ENCODE peak calls at places on chromosome 19, in ten cellular contexts. S, T, A, I, D, H, V, X, O and U are unnamed samples. For H3K27me3, the result is how much of the 10 kb centered on the place peaks cover.

GRCh38 chr19:8487137-8487851 is 15.1 kb downstream of the PRAM1 start:
- DNase-seq in H (no peak), D (no peak), A (no peak), T (no peak), X (no peak), I (no peak), V (no peak), S (peak), O (no peak), U (no peak)

GRCh38 chr19:19405919-19406877 is 723 bp downstream of the GATAD2A start:
- DNase-seq in T (peak), O (peak), S (no peak), H (peak), X (peak), D (peak), A (peak), I (peak), V (peak), U (no peak)

GRCh38 chr19:48751835-48752510 is 468 bp downstream of the FUT1 start:
- DNase-seq in D (no peak), X (no peak), S (no peak), H (no peak), T (no peak), A (no peak), V (no peak), I (no peak), O (peak), U (no peak)

GRCh38 chr19:49635530-49636229 is 4.3 kb downstream of the RRAS start:
- DNase-seq in I (no peak), H (no peak), A (no peak), V (peak), S (no peak), O (no peak), X (no peak), T (no peak), D (no peak), U (no peak)

GRCh38 chr19:33194527-33194883 is 375 bp downstream of the LRP3 start:
- DNase-seq in X (no peak), S (no peak), V (no peak), D (no peak), H (no peak), A (no peak), I (no peak), O (no peak), T (peak), U (no peak)

GRCh38 chr19:36140289-36141038 is 598 bp downstream of the CAPNS1 start:
- DNase-seq in H (peak), O (peak), D (no peak), T (no peak), I (peak), V (peak), S (peak), A (peak), X (peak), U (no peak)

GRCh38 chr19:35063940-35064818 is 22.7 kb downstream of the HPN start:
- DNase-seq in I (no peak), S (no peak), X (no peak), D (no peak), V (peak), H (peak), O (peak), A (no peak), T (no peak), U (peak)

GRCh38 chr19:45439569-45440258 is 16.0 kb upstream of the ERCC1 start:
- DNase-seq in D (peak), I (peak), S (peak), X (peak), H (no peak), A (no peak), O (peak), V (peak), T (peak), U (no peak)

GRCh38 chr19:32416749-32417469 is 11.3 kb downstream of the DPY19L3 start:
- DNase-seq in X (no peak), I (no peak), V (peak), H (no peak), O (no peak), D (no peak), T (no peak), A (no peak), S (no peak), U (no peak)

GRCh38 chr19:17327068-17327653 is 7.5 kb downstream of the ANO8 start:
- DNase-seq in T (peak), V (no peak), A (no peak), O (no peak), D (no peak), X (no peak), H (no peak), S (no peak), I (no peak), U (no peak)

GRCh38 chr19:29629836-29630534 is 23.9 kb downstream of the POP4 start:
- DNase-seq in V (no peak), X (no peak), I (no peak), H (no peak), S (no peak), A (no peak), D (no peak), O (peak), T (no peak), U (no peak)

GRCh38 chr19:7550987-7551761 is 15.7 kb downstream of the PNPLA6 start:
- DNase-seq in S (peak), O (peak), V (peak), A (peak), T (peak), X (peak), D (peak), H (no peak), I (peak), U (peak)

GRCh38 chr19:13966684-13967128 is 14.4 kb downstream of the DCAF15 start:
- DNase-seq in H (no peak), I (no peak), O (no peak), D (no peak), X (no peak), A (no peak), T (peak), S (no peak), V (no peak), U (no peak)

GRCh38 chr19:8615813-8616596 is 5.5 kb upstream of the ADAMTS10 start:
- DNase-seq in I (peak), X (peak), H (no peak), O (peak), T (no peak), D (peak), S (no peak), V (peak), A (peak), U (no peak)

GRCh38 chr19:1119475-1120217 is 15.9 kb downstream of the GPX4 start:
- DNase-seq in S (no peak), X (no peak), V (no peak), H (no peak), T (peak), I (no peak), O (no peak), A (no peak), D (no peak), U (no peak)

GRCh38 chr19:35963514-35963913 is 27.3 kb downstream of the LRFN3 start:
- DNase-seq in X (peak), D (peak), H (no peak), V (peak), T (no peak), O (peak), S (no peak), A (peak), I (peak), U (peak)

GRCh38 chr19:17872251-17873001 is 681 bp downstream of the SLC5A5 start:
- DNase-seq in H (no peak), A (no peak), O (no peak), X (no peak), T (peak), V (no peak), S (no peak), D (no peak), I (no peak), U (no peak)

GRCh38 chr19:3383121-3383722 is 16.8 kb downstream of the NFIC start:
- DNase-seq in S (peak), I (no peak), V (no peak), O (no peak), H (no peak), A (no peak), D (no peak), X (peak), T (no peak), U (no peak)

GRCh38 chr19:3389876-3390361 is 23.5 kb downstream of the NFIC start:
- DNase-seq in O (no peak), D (no peak), T (no peak), H (no peak), S (peak), A (no peak), X (peak), V (peak), I (peak), U (no peak)

GRCh38 chr19:3389446-3389778 is 23.0 kb downstream of the NFIC start:
- DNase-seq in H (no peak), V (no peak), X (no peak), I (no peak), A (no peak), T (no peak), D (no peak), O (no peak), S (no peak), U (no peak)

GRCh38 chr19:3387645-3388589 is 21.5 kb downstream of the NFIC start:
- DNase-seq in A (no peak), X (peak), D (no peak), V (peak), T (peak), O (no peak), S (peak), I (peak), H (no peak), U (no peak)

DNA sequence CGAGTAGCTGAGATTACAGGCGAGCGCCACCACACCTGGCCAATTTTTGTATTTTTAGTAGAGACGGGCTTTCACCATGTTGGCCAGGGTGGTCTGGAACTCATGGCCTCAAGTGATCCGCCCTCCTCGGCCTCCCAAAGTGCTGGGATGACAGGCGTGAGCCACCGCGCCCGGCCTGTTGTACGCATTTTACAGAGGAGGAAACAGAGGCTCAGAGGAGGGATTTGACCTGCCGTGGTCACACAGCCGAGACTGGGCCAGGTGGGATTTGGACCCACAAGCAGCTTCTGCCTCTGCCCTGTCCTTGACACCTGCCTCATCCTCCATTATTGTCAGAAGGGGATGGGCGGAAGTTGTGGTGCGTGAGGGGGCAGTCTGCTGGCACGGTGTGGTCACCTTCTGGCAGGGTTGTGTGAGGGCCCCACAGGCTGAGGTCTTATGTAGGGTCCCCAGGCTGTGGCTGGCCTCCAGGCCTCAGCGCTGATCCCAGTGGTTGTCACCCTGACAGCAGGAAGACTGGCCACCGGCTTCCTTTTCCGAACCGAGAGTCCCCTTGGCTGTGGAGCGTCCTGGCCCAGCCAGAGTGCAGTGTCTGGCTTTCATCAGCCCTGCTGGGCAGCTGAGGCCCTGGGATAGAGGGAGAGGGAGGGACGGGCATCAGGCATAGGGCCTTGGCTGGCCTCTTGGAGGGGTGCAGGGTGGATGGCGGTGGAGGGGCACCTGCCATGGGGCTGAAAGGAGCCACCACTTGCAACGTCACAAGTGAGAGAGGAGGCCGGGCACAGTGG is 20.3 kb downstream of the NFIC start:
- DNase-seq in V (no peak), O (no peak), A (no peak), X (peak), S (peak), D (no peak), T (peak), H (no peak), I (no peak), U (no peak)
- H3K4me3 ChIP-seq in V (no peak), O (no peak), A (peak), X (no peak), S (peak), D (no peak), T (no peak), H (no peak), I (no peak), U (no peak)

GRCh38 chr19:31070126-31070525 is 279.1 kb downstream of the TSHZ3 start:
- DNase-seq in X (no peak), S (no peak), T (no peak), O (no peak), D (no peak), I (no peak), V (peak), H (no peak), A (no peak), U (no peak)
- H3K27me3 ChIP-seq in X (under half), S (under half), T (under half), O (under half), D (under half), I (under half), V (under half), H (half or more), A (under half), U (under half)

GRCh38 chr19:39065928-39066327 is 18.2 kb upstream of the ACP7 start:
- DNase-seq in S (no peak), T (no peak), X (no peak), H (no peak), D (no peak), I (no peak), O (no peak), V (no peak), A (no peak), U (no peak)
- H3K4me3 ChIP-seq in S (no peak), T (no peak), X (no peak), H (no peak), D (no peak), I (no peak), O (no peak), V (no peak), A (no peak), U (no peak)

DNA sequence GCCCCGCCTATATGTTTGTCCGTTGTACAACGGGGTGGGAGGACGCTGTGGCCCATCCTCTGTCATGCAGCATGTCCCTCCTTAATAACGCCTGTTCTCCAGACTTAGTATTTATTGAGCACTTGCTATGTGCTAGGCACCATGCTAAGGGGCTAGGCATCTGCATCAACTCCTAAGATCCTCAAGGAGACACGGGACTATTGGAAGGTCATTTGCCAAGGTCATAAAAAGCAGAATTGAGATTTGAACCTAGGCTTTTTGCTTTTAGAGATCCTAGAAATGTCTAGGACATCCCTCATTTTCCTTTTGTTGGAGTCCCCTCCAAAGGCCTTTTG is 1.8 kb upstream of the MAST1 start:
- DNase-seq in A (no peak), V (no peak), X (no peak), I (no peak), O (no peak), T (no peak), H (no peak), S (no peak), D (no peak), U (no peak)
- H3K27me3 ChIP-seq in A (under half), V (half or more), X (half or more), I (under half), O (under half), T (under half), H (under half), S (half or more), D (under half), U (half or more)

DNA sequence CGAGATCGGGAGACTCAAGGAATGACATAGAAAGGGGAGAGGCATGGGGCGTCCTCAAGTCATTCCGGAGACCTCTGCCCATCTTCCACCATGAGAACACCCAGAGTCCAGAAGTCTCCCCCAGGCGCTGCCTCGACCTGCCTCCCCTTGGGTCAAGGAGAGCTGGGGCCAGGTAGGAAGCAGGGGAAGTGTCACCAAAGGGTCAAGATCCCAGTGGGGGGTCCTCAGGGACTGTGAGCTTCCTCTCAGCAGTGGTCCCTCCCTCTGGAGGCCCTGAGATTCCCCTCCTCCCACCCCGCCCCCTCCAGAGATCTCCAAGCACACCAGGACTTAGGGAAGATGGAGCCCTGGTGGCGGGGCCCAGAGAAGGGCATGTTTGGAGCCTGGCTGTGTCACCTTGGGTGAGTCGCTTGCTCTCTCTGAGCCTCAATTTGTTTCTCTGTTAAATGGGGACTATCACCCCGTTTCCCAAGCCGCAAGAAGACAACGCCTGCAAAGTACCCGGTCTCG is 919 bp downstream of the DACT3 start:
- DNase-seq in V (no peak), O (no peak), D (peak), X (no peak), H (no peak), I (peak), A (peak), S (no peak), T (no peak), U (no peak)
- H3K4me3 ChIP-seq in V (peak), O (peak), D (peak), X (peak), H (no peak), I (no peak), A (peak), S (peak), T (peak), U (peak)

GRCh38 chr19:38483016-38483630 is 49.6 kb downstream of the RYR1 start:
- DNase-seq in X (no peak), D (no peak), H (no peak), S (no peak), I (no peak), V (no peak), A (no peak), O (no peak), T (peak), U (no peak)

GRCh38 chr19:38478273-38478971 is 44.9 kb downstream of the RYR1 start:
- DNase-seq in V (no peak), O (peak), A (no peak), D (peak), H (no peak), T (no peak), I (no peak), S (no peak), X (no peak), U (no peak)

GRCh38 chr19:38485541-38486285 is 52.2 kb downstream of the RYR1 start:
- DNase-seq in A (no peak), O (no peak), I (no peak), X (no peak), V (no peak), T (peak), S (no peak), H (no peak), D (no peak), U (no peak)

GRCh38 chr19:38484747-38485146 is 51.3 kb downstream of the RYR1 start:
- DNase-seq in O (no peak), X (no peak), I (no peak), H (no peak), D (no peak), S (no peak), A (no peak), V (no peak), T (no peak), U (no peak)

GRCh38 chr19:38482496-38482895 is 49.0 kb downstream of the RYR1 start:
- DNase-seq in O (no peak), I (no peak), X (no peak), D (no peak), H (no peak), A (no peak), S (no peak), T (no peak), V (no peak), U (no peak)
- H3K27me3 ChIP-seq in O (under half), I (under half), X (under half), D (under half), H (half or more), A (under half), S (under half), T (under half), V (under half), U (under half)

GRCh38 chr19:47130120-47130588 is 481 bp upstream of the SAE1 start:
- DNase-seq in I (no peak), S (no peak), H (no peak), T (no peak), D (no peak), O (no peak), A (no peak), V (no peak), X (no peak), U (no peak)
- H3K4me3 ChIP-seq in I (no peak), S (peak), H (peak), T (peak), D (no peak), O (no peak), A (no peak), V (peak), X (peak), U (no peak)

DNA sequence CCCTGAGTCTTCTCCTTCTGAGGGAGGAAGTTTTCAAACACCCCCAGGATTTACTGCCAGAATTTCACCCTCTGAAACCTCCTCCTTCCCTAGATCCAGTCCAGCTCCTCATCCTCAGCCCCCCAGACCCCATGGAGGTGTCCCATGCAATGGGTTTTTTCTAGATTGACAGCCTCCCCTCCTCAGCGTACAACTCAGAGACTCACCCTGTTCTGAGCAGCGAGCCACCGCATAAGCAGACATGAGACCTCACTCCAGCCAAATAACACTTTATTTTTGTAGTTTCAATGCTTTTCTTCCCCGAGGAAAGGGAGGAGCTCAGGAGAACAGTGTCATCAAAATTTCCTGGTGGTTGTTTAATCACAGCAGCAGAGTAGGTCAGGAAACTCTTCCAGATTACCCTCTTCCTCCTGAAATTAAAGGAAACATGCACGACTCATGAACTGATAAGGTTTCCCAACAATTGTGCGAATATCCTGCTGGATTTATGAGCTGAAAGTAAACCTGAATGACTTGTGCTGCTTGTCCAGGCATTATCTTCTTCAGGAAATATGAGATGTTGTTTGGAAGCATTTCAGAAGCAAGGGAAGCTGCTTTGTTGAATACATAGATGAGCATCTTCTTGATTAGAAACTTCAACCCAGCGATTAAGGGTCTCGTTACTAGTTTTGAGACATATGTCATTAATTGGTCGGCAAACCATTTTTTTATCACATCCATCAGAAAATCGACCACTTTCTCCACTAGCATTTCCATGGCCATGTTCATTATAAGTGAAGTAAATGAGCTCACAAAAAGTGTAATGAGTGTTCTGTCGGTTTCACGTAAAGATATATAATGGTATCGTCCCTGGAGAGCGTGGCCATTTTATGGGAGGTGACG is 36.2 kb downstream of the ERICH4 start:
- DNase-seq in V (no peak), H (no peak), X (no peak), O (no peak), A (no peak), T (no peak), I (no peak), D (no peak), S (no peak), U (no peak)
- H3K27me3 ChIP-seq in V (under half), H (half or more), X (under half), O (half or more), A (under half), T (under half), I (under half), D (under half), S (under half), U (under half)